ENCODE peak calls at places on chromosomes 12 and 14, in nine cellular contexts. One of them, this sample, is unnamed.

GRCh38 chr12:19177754-19178153 is 48.2 kb downstream of the PLEKHA5 start:
- DNase-seq in PC-3: no peak
- DNase-seq in sigmoid colon: no peak
- DNase-seq in ascending aorta: no peak
- DNase-seq in IMR-90: peak; percentile 79
- DNase-seq in kidney: no peak
- DNase-seq in ovary: no peak
- DNase-seq in Panc1: no peak
- DNase-seq in uterus: no peak
- DNase-seq in this sample: no peak

GRCh38 chr14:54348923-54349615 is 47.7 kb upstream of the CDKN3 start:
- DNase-seq in PC-3: no peak
- DNase-seq in sigmoid colon: peak; percentile 69
- DNase-seq in ascending aorta: no peak
- DNase-seq in IMR-90: peak; percentile 23
- DNase-seq in kidney: no peak
- DNase-seq in ovary: peak; percentile 47
- DNase-seq in Panc1: no peak
- DNase-seq in uterus: peak; percentile 24
- DNase-seq in this sample: no peak

GRCh38 chr12:106296179-106296877 is 6.2 kb upstream of the TCP11L2 start:
- DNase-seq in PC-3: peak; percentile 98
- DNase-seq in sigmoid colon: no peak
- DNase-seq in ascending aorta: no peak
- DNase-seq in IMR-90: peak; percentile 91
- DNase-seq in kidney: no peak
- DNase-seq in ovary: no peak
- DNase-seq in Panc1: peak; percentile 80
- DNase-seq in uterus: no peak
- DNase-seq in this sample: no peak

GRCh38 chr12:95218852-95219171 is 1.2 kb downstream of the VEZT start:
- DNase-seq in PC-3: peak; percentile 22
- DNase-seq in sigmoid colon: no peak
- DNase-seq in ascending aorta: no peak
- DNase-seq in IMR-90: no peak
- DNase-seq in kidney: no peak
- DNase-seq in ovary: no peak
- DNase-seq in Panc1: no peak
- DNase-seq in uterus: no peak
- DNase-seq in this sample: peak; percentile 48

GRCh38 chr14:50087350-50088116 is 28.8 kb downstream of the VCPKMT start:
- DNase-seq in PC-3: no peak
- DNase-seq in sigmoid colon: no peak
- DNase-seq in ascending aorta: no peak
- DNase-seq in IMR-90: no peak
- DNase-seq in kidney: no peak
- DNase-seq in ovary: no peak
- DNase-seq in Panc1: no peak
- DNase-seq in uterus: no peak
- DNase-seq in this sample: no peak

GRCh38 chr12:10241276-10241675 is 28.6 kb downstream of the GABARAPL1 start:
- DNase-seq in PC-3: no peak
- DNase-seq in sigmoid colon: no peak
- DNase-seq in ascending aorta: no peak
- DNase-seq in IMR-90: no peak
- DNase-seq in kidney: no peak
- DNase-seq in ovary: no peak
- DNase-seq in Panc1: no peak
- DNase-seq in uterus: no peak
- DNase-seq in this sample: no peak

GRCh38 chr14:89911018-89911919 is 43.3 kb downstream of the EFCAB11 start:
- DNase-seq in PC-3: peak; percentile 40
- DNase-seq in sigmoid colon: no peak
- DNase-seq in ascending aorta: peak; percentile 71
- DNase-seq in IMR-90: peak; percentile 75
- DNase-seq in kidney: no peak
- DNase-seq in ovary: no peak
- DNase-seq in Panc1: no peak
- DNase-seq in uterus: no peak
- DNase-seq in this sample: peak; percentile 57

GRCh38 chr12:6684609-6685008 is 4.6 kb downstream of the ZNF384 start:
- DNase-seq in PC-3: peak; percentile 27
- DNase-seq in sigmoid colon: no peak
- DNase-seq in ascending aorta: no peak
- DNase-seq in IMR-90: peak; percentile 16
- DNase-seq in kidney: no peak
- DNase-seq in ovary: no peak
- DNase-seq in Panc1: no peak
- DNase-seq in uterus: no peak
- DNase-seq in this sample: peak; percentile 79

GRCh38 chr14:72945628-72946027 is 19.4 kb downstream of the DCAF4 start:
- DNase-seq in PC-3: no peak
- DNase-seq in sigmoid colon: no peak
- DNase-seq in ascending aorta: no peak
- DNase-seq in IMR-90: no peak
- DNase-seq in kidney: no peak
- DNase-seq in ovary: no peak
- DNase-seq in Panc1: no peak
- DNase-seq in uterus: no peak
- DNase-seq in this sample: no peak

GRCh38 chr14:72941286-72941985 is 15.2 kb downstream of the DCAF4 start:
- DNase-seq in PC-3: no peak
- DNase-seq in sigmoid colon: no peak
- DNase-seq in ascending aorta: no peak
- DNase-seq in IMR-90: no peak
- DNase-seq in kidney: no peak
- DNase-seq in ovary: no peak
- DNase-seq in Panc1: no peak
- DNase-seq in uterus: no peak
- DNase-seq in this sample: no peak

GRCh38 chr14:72939630-72940029 is 13.4 kb downstream of the DCAF4 start:
- DNase-seq in PC-3: no peak
- DNase-seq in sigmoid colon: no peak
- DNase-seq in ascending aorta: no peak
- DNase-seq in IMR-90: no peak
- DNase-seq in kidney: no peak
- DNase-seq in ovary: peak; percentile 38
- DNase-seq in Panc1: no peak
- DNase-seq in uterus: no peak
- DNase-seq in this sample: no peak

GRCh38 chr14:72943876-72944430 is 17.7 kb downstream of the DCAF4 start:
- DNase-seq in PC-3: no peak
- DNase-seq in sigmoid colon: no peak
- DNase-seq in ascending aorta: no peak
- DNase-seq in IMR-90: no peak
- DNase-seq in kidney: no peak
- DNase-seq in ovary: no peak
- DNase-seq in Panc1: no peak
- DNase-seq in uterus: no peak
- DNase-seq in this sample: no peak

DNA sequence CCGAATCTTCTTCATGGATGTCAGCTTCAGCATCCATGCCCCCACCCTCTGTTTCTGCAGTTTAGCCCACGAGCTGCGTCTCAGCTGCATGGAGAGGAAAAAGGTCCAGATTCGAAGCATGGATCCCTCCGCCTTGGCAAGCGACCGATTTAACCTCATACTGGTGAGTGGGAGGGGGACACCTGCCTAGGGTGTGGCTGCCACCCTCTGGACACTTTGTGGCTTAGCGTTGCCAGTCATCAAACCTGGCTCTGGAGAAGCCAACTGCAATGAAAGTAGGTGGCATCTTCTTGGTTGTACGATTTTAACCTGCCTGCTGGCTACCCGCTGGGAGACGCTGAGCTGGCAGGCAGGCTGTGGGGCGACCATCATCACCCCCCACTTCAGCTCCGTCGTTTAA is 16.7 kb downstream of the DCAF4 start:
- DNase-seq in PC-3: peak; percentile 17
- DNase-seq in sigmoid colon: no peak
- DNase-seq in ascending aorta: no peak
- DNase-seq in IMR-90: no peak
- DNase-seq in kidney: no peak
- DNase-seq in ovary: no peak
- DNase-seq in Panc1: no peak
- DNase-seq in uterus: no peak
- DNase-seq in this sample: no peak
- H3K36me3 ChIP-seq in PC-3: peaks cover 45% of the 10 kb centered on the region
- H3K36me3 ChIP-seq in sigmoid colon: peaks cover 4% of the 10 kb centered on the region
- H3K36me3 ChIP-seq in ascending aorta: peaks cover 40% of the 10 kb centered on the region
- H3K36me3 ChIP-seq in IMR-90: peaks cover 34% of the 10 kb centered on the region
- H3K36me3 ChIP-seq in kidney: peaks cover 22% of the 10 kb centered on the region
- H3K36me3 ChIP-seq in ovary: no peaks in the 10 kb centered on the region
- H3K36me3 ChIP-seq in Panc1: peaks cover 2% of the 10 kb centered on the region
- H3K36me3 ChIP-seq in uterus: no peaks in the 10 kb centered on the region
- H3K36me3 ChIP-seq in this sample: peaks cover 8% of the 10 kb centered on the region

DNA sequence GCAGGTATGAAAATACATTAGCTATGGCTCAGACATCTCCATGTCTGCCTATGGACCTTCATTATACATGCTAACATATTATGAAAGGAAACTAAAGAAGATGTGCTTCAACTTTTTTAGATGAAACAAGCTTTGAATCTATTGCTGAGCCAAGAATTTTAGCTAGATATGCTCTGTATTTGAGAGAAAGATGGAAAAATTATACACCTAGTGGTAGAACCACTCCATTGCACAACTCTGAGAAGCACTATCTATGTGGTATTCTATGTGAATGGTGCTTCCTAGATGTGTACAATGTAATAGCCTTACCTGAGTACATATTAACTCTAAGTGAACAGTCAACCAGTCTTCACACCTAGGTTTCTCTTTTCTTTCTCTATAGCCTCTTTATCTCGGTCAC is 17.3 kb downstream of the EPYC start:
- DNase-seq in PC-3: no peak
- DNase-seq in sigmoid colon: no peak
- DNase-seq in ascending aorta: no peak
- DNase-seq in IMR-90: no peak
- DNase-seq in kidney: no peak
- DNase-seq in ovary: no peak
- DNase-seq in Panc1: no peak
- DNase-seq in uterus: no peak
- DNase-seq in this sample: no peak
- H3K4me3 ChIP-seq in PC-3: no peak overlapping the region
- H3K4me3 ChIP-seq in sigmoid colon: no peak overlapping the region
- H3K4me3 ChIP-seq in ascending aorta: no peak overlapping the region
- H3K4me3 ChIP-seq in IMR-90: no peak overlapping the region
- H3K4me3 ChIP-seq in kidney: no peak overlapping the region
- H3K4me3 ChIP-seq in ovary: no peak overlapping the region
- H3K4me3 ChIP-seq in Panc1: no peak overlapping the region
- H3K4me3 ChIP-seq in uterus: no peak overlapping the region
- H3K4me3 ChIP-seq in this sample: no peak overlapping the region

GRCh38 chr14:104142136-104143041 is 4.0 kb downstream of the KIF26A start:
- DNase-seq in PC-3: no peak
- DNase-seq in sigmoid colon: peak; percentile 56
- DNase-seq in ascending aorta: peak; percentile 52
- DNase-seq in IMR-90: no peak
- DNase-seq in kidney: peak; percentile 46
- DNase-seq in ovary: no peak
- DNase-seq in Panc1: no peak
- DNase-seq in uterus: no peak
- DNase-seq in this sample: no peak

GRCh38 chr14:104144453-104144790 is 6.0 kb downstream of the KIF26A start:
- DNase-seq in PC-3: no peak
- DNase-seq in sigmoid colon: no peak
- DNase-seq in ascending aorta: no peak
- DNase-seq in IMR-90: no peak
- DNase-seq in kidney: peak; percentile 20
- DNase-seq in ovary: no peak
- DNase-seq in Panc1: no peak
- DNase-seq in uterus: no peak
- DNase-seq in this sample: no peak

GRCh38 chr14:104143071-104143470 is 4.7 kb downstream of the KIF26A start:
- DNase-seq in PC-3: no peak
- DNase-seq in sigmoid colon: peak; percentile 60
- DNase-seq in ascending aorta: peak; percentile 40
- DNase-seq in IMR-90: no peak
- DNase-seq in kidney: peak; percentile 49
- DNase-seq in ovary: no peak
- DNase-seq in Panc1: no peak
- DNase-seq in uterus: no peak
- DNase-seq in this sample: no peak

GRCh38 chr14:104144911-104145825 is 6.8 kb downstream of the KIF26A start:
- DNase-seq in PC-3: no peak
- DNase-seq in sigmoid colon: peak; percentile 62
- DNase-seq in ascending aorta: peak; percentile 58
- DNase-seq in IMR-90: no peak
- DNase-seq in kidney: peak; percentile 66
- DNase-seq in ovary: peak; percentile 27
- DNase-seq in Panc1: no peak
- DNase-seq in uterus: no peak
- DNase-seq in this sample: peak; percentile 12

DNA sequence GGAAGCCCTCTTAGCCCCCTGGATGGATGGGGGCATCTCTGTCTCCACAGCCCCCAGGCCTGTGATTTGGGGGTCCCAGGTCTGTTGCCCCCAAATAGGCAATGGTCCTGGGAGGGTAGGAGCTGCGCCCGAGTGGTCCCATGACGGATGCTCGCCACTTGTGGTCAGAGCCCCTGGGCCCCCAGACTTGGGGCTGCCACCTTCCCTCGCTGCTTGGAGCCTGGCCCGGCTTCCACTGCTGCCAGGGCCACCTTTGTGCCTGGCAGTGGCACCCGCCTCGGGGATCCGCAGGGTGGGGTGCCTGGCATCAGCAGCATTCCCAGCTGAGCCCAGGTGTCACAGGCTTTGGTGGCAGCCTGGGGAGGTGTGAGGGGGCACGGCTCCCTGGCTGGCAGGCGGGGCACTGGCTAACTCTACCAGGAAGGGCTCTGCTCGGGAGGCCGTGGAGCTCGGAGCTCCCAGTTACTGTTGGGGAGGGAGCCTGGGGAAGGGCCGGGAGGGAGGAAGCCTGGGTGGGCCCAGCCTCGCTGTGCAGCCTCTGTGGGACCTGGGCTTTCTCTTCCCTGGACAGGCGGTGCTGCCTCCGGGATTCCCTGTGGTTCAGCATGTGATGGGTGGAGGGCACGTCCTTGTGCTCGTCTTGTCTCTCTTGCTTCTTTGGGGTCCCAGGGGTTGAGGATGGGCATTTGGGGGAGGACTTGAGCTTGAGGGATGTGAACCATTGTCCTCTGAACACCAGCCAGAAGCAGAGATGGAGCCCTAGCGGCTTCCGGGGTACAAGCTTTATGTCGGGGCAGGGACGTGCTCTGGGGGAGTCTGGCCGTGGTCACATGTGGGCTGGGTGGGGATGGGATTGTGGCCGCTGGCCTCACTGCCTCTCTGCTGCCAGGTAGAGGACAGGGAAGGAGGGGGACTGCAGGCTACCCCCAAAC is 5.4 kb downstream of the KIF26A start:
- DNase-seq in PC-3: no peak
- DNase-seq in sigmoid colon: peak; percentile 60
- DNase-seq in ascending aorta: peak; percentile 53
- DNase-seq in IMR-90: no peak
- DNase-seq in kidney: peak; percentile 61
- DNase-seq in ovary: peak; percentile 12
- DNase-seq in Panc1: no peak
- DNase-seq in uterus: no peak
- DNase-seq in this sample: peak; percentile 4
- H3K4me1 ChIP-seq in PC-3: no peaks in the 10 kb centered on the region
- H3K4me1 ChIP-seq in sigmoid colon: peaks cover 9% of the 10 kb centered on the region
- H3K4me1 ChIP-seq in ascending aorta: no peaks in the 10 kb centered on the region
- H3K4me1 ChIP-seq in IMR-90: no peaks in the 10 kb centered on the region
- H3K4me1 ChIP-seq in kidney: no peaks in the 10 kb centered on the region
- H3K4me1 ChIP-seq in ovary: peaks cover 4% of the 10 kb centered on the region
- H3K4me1 ChIP-seq in Panc1: no peaks in the 10 kb centered on the region
- H3K4me1 ChIP-seq in uterus: peaks cover 1% of the 10 kb centered on the region
- H3K4me1 ChIP-seq in this sample: peaks cover 31% of the 10 kb centered on the region

GRCh38 chr12:27291862-27292261 is 40.8 kb upstream of the BMAL2 start:
- DNase-seq in PC-3: no peak
- DNase-seq in sigmoid colon: no peak
- DNase-seq in ascending aorta: no peak
- DNase-seq in IMR-90: no peak
- DNase-seq in kidney: no peak
- DNase-seq in ovary: no peak
- DNase-seq in Panc1: no peak
- DNase-seq in uterus: no peak
- DNase-seq in this sample: no peak
- H3K36me3 ChIP-seq in PC-3: no peaks in the 10 kb centered on the region
- H3K36me3 ChIP-seq in sigmoid colon: no peaks in the 10 kb centered on the region
- H3K36me3 ChIP-seq in ascending aorta: no peaks in the 10 kb centered on the region
- H3K36me3 ChIP-seq in IMR-90: no peaks in the 10 kb centered on the region
- H3K36me3 ChIP-seq in kidney: no peaks in the 10 kb centered on the region
- H3K36me3 ChIP-seq in ovary: no peaks in the 10 kb centered on the region
- H3K36me3 ChIP-seq in Panc1: no peaks in the 10 kb centered on the region
- H3K36me3 ChIP-seq in uterus: no peaks in the 10 kb centered on the region
- H3K36me3 ChIP-seq in this sample: no peaks in the 10 kb centered on the region